ENCODE peak calls at places on chromosomes 12 and 14, in seven cellular contexts. U is activated CD4-positive, alpha-beta T cell treated with anti-CD3 and anti-CD28 coated beads, Interleukin-2, amount 50 U/mL, for 1 hour; K is heart right ventricle; B is HTR-8/SVneo; M is ELR; G is naive thymus-derived CD8-positive, alpha-beta T cell; X is fibroblast of the conjunctiva. P is an unnamed sample.

GRCh38 chr12:62627181-62627580 is 160.6 kb downstream of the MON2 start:
- DNase-seq in G (no peak), B (no peak), M (no peak), K (no peak), U (no peak), X (no peak), P (no peak)

GRCh38 chr14:76918176-76918750 is 92.1 kb downstream of the LRRC74A start:
- DNase-seq in K (peak; percentile 66), B (peak; percentile 70), G (no peak), U (no peak), M (no peak), X (peak; percentile 88), P (no peak)

GRCh38 chr14:75821828-75822521 is 159.8 kb downstream of the TGFB3 start:
- DNase-seq in B (peak; percentile 34), U (no peak), X (no peak), M (peak; percentile 52), G (no peak), K (no peak), P (no peak)

GRCh38 chr14:33943081-33943480 is 7.8 kb downstream of the EGLN3 start:
- DNase-seq in B (no peak), K (no peak), M (no peak), X (no peak), U (no peak), G (no peak), P (peak; percentile 40)

GRCh38 chr12:84772281-84772680 is 140.3 kb downstream of the SLC6A15 start:
- DNase-seq in M (peak; percentile 9), X (no peak), G (no peak), K (no peak), U (no peak), B (no peak), P (no peak)

GRCh38 chr12:107393043-107393725 is 292.4 kb upstream of the PWP1 start:
- DNase-seq in U (no peak), M (peak; percentile 19), K (no peak), G (no peak), B (no peak), X (no peak), P (no peak)

GRCh38 chr12:3139760-3140159 is 62.6 kb downstream of the TSPAN9 start:
- DNase-seq in M (no peak), U (no peak), K (no peak), X (no peak), G (no peak), B (no peak), P (no peak)

GRCh38 chr12:2264622-2265306 is 212.0 kb downstream of the CACNA1C start:
- DNase-seq in X (peak; percentile 94), U (no peak), M (peak; percentile 96), G (no peak), B (peak; percentile 90), K (no peak), P (no peak)

GRCh38 chr12:45959728-45960127 is 30.6 kb downstream of the SCAF11 start:
- DNase-seq in G (no peak), M (no peak), B (no peak), X (no peak), K (no peak), U (no peak), P (no peak)

GRCh38 chr12:51923506-51924365 is 16.4 kb downstream of the ACVRL1 start:
- DNase-seq in K (peak; percentile 80), M (peak; percentile 53), X (no peak), B (no peak), G (peak; percentile 60), U (peak; percentile 60), P (peak; percentile 70)

GRCh38 chr14:57575482-57575881 is 81.8 kb upstream of the CCDC198 start:
- DNase-seq in G (no peak), U (no peak), B (no peak), X (no peak), M (no peak), K (no peak), P (no peak)

GRCh38 chr12:120235369-120236123 is 30.0 kb downstream of the PXN start:
- DNase-seq in M (peak; percentile 51), K (no peak), B (no peak), U (no peak), G (no peak), X (no peak), P (peak; percentile 34)

GRCh38 chr14:105419305-105420091 is at the start of gene MTA1:
- DNase-seq in B (no peak), G (peak; percentile 59), K (peak; percentile 61), U (peak; percentile 40), M (peak; percentile 71), X (no peak), P (peak; percentile 78)